ENCODE peak calls at places on chromosome 7, in seven cellular contexts. K is nephron progenitor cell; A is Right ventricle myocardium inferior; V is stimulated activated CD4-positive, alpha-beta T cell treated with anti-CD3 and anti-CD28 coated beads, TNF-alpha, amount 100 ng/mL, for 4 hours; J is T-helper 1 cell; U is osteocyte; R is MM.1S. O is an unnamed sample.

GRCh38 chr7:87083865-87084519 is 24.5 kb upstream of the ELAPOR2 start:
- DNase-seq in R (no peak), J (no peak), A (no peak), U (no peak), V (no peak), K (no peak), O (peak)

GRCh38 chr7:25349283-25349682 is 121.0 kb upstream of the NPVF start:
- DNase-seq in V (no peak), U (no peak), K (no peak), J (no peak), A (no peak), R (no peak), O (no peak)

GRCh38 chr7:55286666-55287065 is 78.5 kb upstream of the LANCL2 start:
- DNase-seq in R (no peak), V (no peak), K (no peak), J (no peak), A (no peak), U (no peak), O (no peak)

GRCh38 chr7:108246227-108246837 is 116.2 kb upstream of the LAMB4 start:
- DNase-seq in V (no peak), U (no peak), A (no peak), K (peak), R (peak), J (no peak), O (peak)

GRCh38 chr7:22193361-22194016 is 163.5 kb downstream of the RAPGEF5 start:
- DNase-seq in J (no peak), V (no peak), A (peak), U (no peak), K (peak), R (no peak), O (no peak)

GRCh38 chr7:27364344-27364758 is 121.7 kb downstream of the EVX1 start:
- DNase-seq in A (peak), J (no peak), R (no peak), U (no peak), K (no peak), V (no peak), O (no peak)

GRCh38 chr7:133863362-133864061 is 263.6 kb upstream of the LRGUK start:
- DNase-seq in K (no peak), J (no peak), U (no peak), A (no peak), V (no peak), R (no peak), O (no peak)

GRCh38 chr7:16422917-16423316 is 1.6 kb upstream of the CRPPA start:
- DNase-seq in V (no peak), R (no peak), J (no peak), K (no peak), U (no peak), A (no peak), O (no peak)

GRCh38 chr7:16268821-16269768 is 152.2 kb downstream of the CRPPA start:
- DNase-seq in J (no peak), R (no peak), V (no peak), A (no peak), K (no peak), U (no peak), O (no peak)

GRCh38 chr7:137097111-137097510 is 228.7 kb downstream of the CHRM2 start:
- DNase-seq in U (no peak), K (no peak), V (no peak), R (no peak), J (no peak), A (no peak), O (no peak)

GRCh38 chr7:140485463-140486265 is 6.4 kb upstream of the MKRN1 start:
- DNase-seq in R (no peak), K (no peak), V (no peak), U (no peak), A (no peak), J (no peak), O (no peak)

GRCh38 chr7:111010833-111011232 is 80.1 kb upstream of the LRRN3 start:
- DNase-seq in U (no peak), V (no peak), J (no peak), R (no peak), K (no peak), A (no peak), O (no peak)

GRCh38 chr7:16301251-16301650 is 120.1 kb downstream of the CRPPA start:
- DNase-seq in V (no peak), K (no peak), J (no peak), R (no peak), A (no peak), U (no peak), O (no peak)

GRCh38 chr7:91302794-91303193 is 38.6 kb downstream of the FZD1 start:
- DNase-seq in J (no peak), U (no peak), K (no peak), V (no peak), R (no peak), A (no peak), O (no peak)

GRCh38 chr7:158729646-158730382 is 25.2 kb upstream of the NCAPG2 start:
- DNase-seq in V (no peak), A (no peak), K (no peak), U (peak), J (no peak), R (no peak), O (no peak)

GRCh38 chr7:64223366-64223765 is 4.9 kb upstream of the ZNF679 start:
- DNase-seq in U (peak), A (no peak), V (no peak), K (no peak), J (no peak), R (no peak), O (no peak)

GRCh38 chr7:157691521-157692155 is 354.8 kb downstream of the DNAJB6 start:
- DNase-seq in V (no peak), K (peak), A (no peak), J (no peak), R (no peak), U (peak), O (no peak)

GRCh38 chr7:73774923-73775322 is 4.9 kb upstream of the CLDN3 start:
- DNase-seq in K (no peak), V (no peak), J (no peak), R (no peak), U (no peak), A (no peak), O (peak)

GRCh38 chr7:155412416-155413253 is 45.3 kb upstream of the EN2 start:
- DNase-seq in R (peak), J (peak), K (peak), U (no peak), V (peak), A (no peak), O (peak)

GRCh38 chr7:32586291-32587221 is 91.3 kb downstream of the AVL9 start:
- DNase-seq in K (no peak), R (no peak), A (no peak), U (no peak), V (no peak), J (no peak), O (no peak)

GRCh38 chr7:131502810-131503545 is 53.5 kb downstream of the PODXL start:
- DNase-seq in A (no peak), U (no peak), J (no peak), V (no peak), K (no peak), R (no peak), O (no peak)

GRCh38 chr7:95993420-95993819 is 221.1 kb downstream of the DYNC1I1 start:
- DNase-seq in V (no peak), A (no peak), K (no peak), U (no peak), R (no peak), J (no peak), O (no peak)

GRCh38 chr7:105638942-105639495 is 57.7 kb upstream of the EFCAB10 start:
- DNase-seq in K (peak), R (no peak), U (no peak), A (no peak), V (no peak), J (no peak), O (no peak)

GRCh38 chr7:73983437-73984164 is 44.4 kb upstream of the ELN start:
- DNase-seq in K (peak), J (no peak), U (no peak), R (no peak), V (no peak), A (peak), O (no peak)

GRCh38 chr7:36153571-36154097 is 580 bp downstream of the EEPD1 start:
- DNase-seq in V (peak), A (peak), K (no peak), J (no peak), U (no peak), R (no peak), O (no peak)

GRCh38 chr7:83701744-83702143 is 52.8 kb upstream of the SEMA3E start:
- DNase-seq in V (no peak), J (no peak), A (no peak), K (no peak), R (no peak), U (no peak), O (no peak)

GRCh38 chr7:158664406-158664805 is 40.2 kb downstream of the NCAPG2 start:
- DNase-seq in R (no peak), J (no peak), U (no peak), V (no peak), K (no peak), A (no peak), O (no peak)

GRCh38 chr7:157635148-157635500 is 298.3 kb downstream of the DNAJB6 start:
- DNase-seq in A (peak), U (no peak), J (no peak), V (no peak), R (no peak), K (no peak), O (no peak)

GRCh38 chr7:138889566-138889965 is 91.6 kb upstream of the ATP6V0A4 start:
- DNase-seq in R (no peak), A (no peak), U (no peak), V (no peak), J (no peak), K (no peak), O (no peak)

GRCh38 chr7:55426676-55427075 is 61.5 kb downstream of the LANCL2 start:
- DNase-seq in K (no peak), J (no peak), U (no peak), R (no peak), V (no peak), A (no peak), O (no peak)

GRCh38 chr7:116576350-116577319 is 51.8 kb downstream of the CAV1 start:
- DNase-seq in U (no peak), J (no peak), R (no peak), A (no peak), V (no peak), K (no peak), O (no peak)

GRCh38 chr7:12570529-12571461 is at the start of gene SCIN:
- DNase-seq in R (peak), A (peak), U (no peak), V (no peak), K (peak), J (no peak), O (peak)

GRCh38 chr7:90594791-90595317 is 1.3 kb upstream of the CDK14 start:
- DNase-seq in R (no peak), V (no peak), J (no peak), U (no peak), K (peak), A (no peak), O (no peak)

GRCh38 chr7:117386125-117386709 is 41.1 kb downstream of the ASZ1 start:
- DNase-seq in V (no peak), K (no peak), J (no peak), A (no peak), U (no peak), R (no peak), O (no peak)

GRCh38 chr7:33062023-33062781 is at the start of gene NT5C3A:
- DNase-seq in J (peak), K (no peak), A (no peak), V (no peak), R (peak), U (peak), O (peak)

GRCh38 chr7:131226116-131226562 is 101.5 kb upstream of the MKLN1 start:
- DNase-seq in J (no peak), K (no peak), U (no peak), V (no peak), R (peak), A (no peak), O (no peak)

GRCh38 chr7:69012149-69012548 is 586.1 kb upstream of the AUTS2 start:
- DNase-seq in K (no peak), V (no peak), A (no peak), U (no peak), R (no peak), J (no peak), O (no peak)

GRCh38 chr7:33961948-33962347 is 56.6 kb downstream of the BMPER start:
- DNase-seq in V (no peak), A (no peak), K (no peak), R (no peak), U (no peak), J (no peak), O (no peak)

GRCh38 chr7:167087-167855 is 25.1 kb upstream of the FAM20C start:
- DNase-seq in U (no peak), J (no peak), A (peak), K (no peak), V (no peak), R (no peak), O (no peak)

O was measured in GM12865.